ENCODE peak calls at places on chromosomes 16 and 17, in ten cellular contexts. T, C, N, P, Y, M, R, Z, V and I are unnamed samples.

GRCh38 chr17:57534863-57535651 is 210.0 kb downstream of the CCDC182 start:
- DNase-seq in T (no peak), C (no peak), N (no peak), P (no peak), Y (no peak), M (peak), R (no peak), Z (peak), V (no peak), I (peak)

GRCh38 chr17:9414471-9414870 is 161.1 kb downstream of the STX8 start:
- DNase-seq in T (no peak), C (no peak), N (no peak), P (no peak), Y (no peak), M (no peak), R (no peak), Z (no peak), V (no peak), I (peak)

GRCh38 chr17:5558815-5559785 is 25.2 kb downstream of the NLRP1 start:
- DNase-seq in T (no peak), C (no peak), N (no peak), P (no peak), Y (no peak), M (no peak), R (no peak), Z (no peak), V (no peak), I (peak)

GRCh38 chr17:3961564-3962047 is 2.6 kb downstream of the ATP2A3 start:
- DNase-seq in T (no peak), C (no peak), N (no peak), P (no peak), Y (no peak), M (peak), R (no peak), Z (no peak), V (no peak), I (no peak)

GRCh38 chr16:552171-552570 is 8.0 kb upstream of the PRR35 start:
- DNase-seq in T (no peak), C (no peak), N (no peak), P (no peak), Y (no peak), M (no peak), R (no peak), Z (no peak), V (no peak), I (no peak)

GRCh38 chr17:64940055-64940454 is 20.8 kb upstream of the LRRC37A3 start:
- DNase-seq in T (no peak), C (no peak), N (no peak), P (no peak), Y (no peak), M (no peak), R (peak), Z (no peak), V (no peak), I (peak)

GRCh38 chr17:40015005-40015997 is at the start of gene CSF3:
- DNase-seq in T (no peak), C (no peak), N (no peak), P (no peak), Y (no peak), M (no peak), R (peak), Z (no peak), V (peak), I (no peak)

GRCh38 chr16:25270577-25270976 is 12.9 kb upstream of the ZKSCAN2 start:
- DNase-seq in T (no peak), C (peak), N (no peak), P (no peak), Y (no peak), M (peak), R (no peak), Z (no peak), V (no peak), I (no peak)

GRCh38 chr16:57270221-57271062 is 14.0 kb downstream of the PLLP start:
- DNase-seq in T (no peak), C (no peak), N (no peak), P (no peak), Y (no peak), M (no peak), R (peak), Z (no peak), V (no peak), I (peak)

GRCh38 chr17:79777166-79777843 is 643 bp upstream of the CBX2 start:
- DNase-seq in T (no peak), C (peak), N (no peak), P (peak), Y (no peak), M (peak), R (peak), Z (peak), V (peak), I (peak)

GRCh38 chr17:78357177-78357586 is 2.7 kb downstream of the SOCS3 start:
- DNase-seq in T (no peak), C (peak), N (no peak), P (peak), Y (no peak), M (no peak), R (no peak), Z (no peak), V (peak), I (peak)

GRCh38 chr16:74448990-74449389 is 27.7 kb upstream of the CLEC18B start:
- DNase-seq in T (no peak), C (peak), N (no peak), P (no peak), Y (peak), M (no peak), R (no peak), Z (no peak), V (peak), I (peak)

GRCh38 chr17:72502940-72503341 is 382.1 kb downstream of the SOX9 start:
- DNase-seq in T (no peak), C (peak), N (no peak), P (no peak), Y (no peak), M (no peak), R (no peak), Z (no peak), V (no peak), I (no peak)

GRCh38 chr17:16989953-16990860 is 18.3 kb upstream of the TNFRSF13B start:
- DNase-seq in T (no peak), C (peak), N (no peak), P (no peak), Y (no peak), M (peak), R (peak), Z (no peak), V (no peak), I (peak)

GRCh38 chr17:39696731-39697130 is 3.1 kb upstream of the ERBB2 start:
- DNase-seq in T (no peak), C (no peak), N (no peak), P (no peak), Y (no peak), M (no peak), R (peak), Z (no peak), V (no peak), I (no peak)

GRCh38 chr17:7308625-7309433 is 1.4 kb downstream of the EIF5A start:
- DNase-seq in T (peak), C (peak), N (peak), P (peak), Y (peak), M (peak), R (peak), Z (peak), V (peak), I (peak)

GRCh38 chr17:43907425-43907981 is at the start of gene MPP2:
- DNase-seq in T (peak), C (peak), N (peak), P (peak), Y (peak), M (peak), R (peak), Z (peak), V (peak), I (peak)

GRCh38 chr17:45241315-45242011 is 19.8 kb downstream of the FMNL1 start:
- DNase-seq in T (no peak), C (no peak), N (no peak), P (peak), Y (no peak), M (peak), R (peak), Z (peak), V (no peak), I (peak)

GRCh38 chr16:425740-426114 is 278 bp downstream of the RAB11FIP3 start:
- DNase-seq in T (no peak), C (no peak), N (peak), P (peak), Y (no peak), M (no peak), R (no peak), Z (no peak), V (no peak), I (peak)

GRCh38 chr17:64994281-64994680 is 62.3 kb downstream of the GNA13 start:
- DNase-seq in T (no peak), C (no peak), N (no peak), P (no peak), Y (no peak), M (no peak), R (no peak), Z (no peak), V (no peak), I (peak)

GRCh38 chr17:74862108-74862901 is 2.6 kb upstream of the GRIN2C start:
- DNase-seq in T (peak), C (peak), N (peak), P (peak), Y (no peak), M (peak), R (peak), Z (peak), V (peak), I (peak)

GRCh38 chr17:28972437-28972836 is 21.1 kb upstream of the PHF12 start:
- DNase-seq in T (no peak), C (peak), N (no peak), P (no peak), Y (no peak), M (peak), R (peak), Z (no peak), V (no peak), I (peak)

GRCh38 chr16:51822471-51822870 is 671.4 kb upstream of the SALL1 start:
- DNase-seq in T (no peak), C (no peak), N (no peak), P (no peak), Y (no peak), M (no peak), R (no peak), Z (no peak), V (no peak), I (peak)

GRCh38 chr16:69397821-69398521 is 12.2 kb upstream of the TERF2 start:
- DNase-seq in T (no peak), C (peak), N (no peak), P (no peak), Y (peak), M (peak), R (peak), Z (peak), V (peak), I (peak)

GRCh38 chr16:18783430-18784341 is 6.4 kb downstream of the RPS15A start:
- DNase-seq in T (no peak), C (no peak), N (no peak), P (no peak), Y (no peak), M (no peak), R (no peak), Z (no peak), V (no peak), I (peak)

GRCh38 chr17:79120259-79120658 is 45.6 kb downstream of the ENGASE start:
- DNase-seq in T (no peak), C (no peak), N (no peak), P (no peak), Y (no peak), M (no peak), R (no peak), Z (no peak), V (no peak), I (no peak)

GRCh38 chr17:68377771-68378201 is 79.5 kb downstream of the WIPI1 start:
- DNase-seq in T (no peak), C (no peak), N (no peak), P (no peak), Y (no peak), M (no peak), R (no peak), Z (no peak), V (no peak), I (peak)